ENCODE peak calls at places on chromosomes 7 and 10, in five cellular contexts. G, T, V, H and O are unnamed samples.

GRCh38 chr10:49678827-49679479 is 498 bp upstream of the C10orf53 start:
- DNase-seq in T (no peak), H (no peak), V (no peak), G (no peak), O (no peak)

GRCh38 chr7:52689912-52690311 is 345.5 kb upstream of the POM121L12 start:
- DNase-seq in H (no peak), T (no peak), G (no peak), V (peak), O (no peak)

GRCh38 chr10:44920252-44920651 is 9.1 kb downstream of the TMEM72 start:
- DNase-seq in T (no peak), V (no peak), G (no peak), H (no peak), O (no peak)

GRCh38 chr10:43667317-43667731 is 18.6 kb upstream of the ZNF32 start:
- DNase-seq in V (no peak), H (no peak), T (no peak), G (peak), O (no peak)

GRCh38 chr7:104137511-104137910 is 70.3 kb downstream of the ORC5 start:
- DNase-seq in T (no peak), V (no peak), G (no peak), H (no peak), O (no peak)

GRCh38 chr7:139317954-139318505 is 23.1 kb upstream of the FMC1 start:
- DNase-seq in T (no peak), G (no peak), H (no peak), V (no peak), O (no peak)

GRCh38 chr10:122515588-122516231 is 44.8 kb upstream of the DMBT1 start:
- DNase-seq in G (peak), T (no peak), V (no peak), H (peak), O (no peak)

GRCh38 chr10:5583525-5584175 is 58.9 kb downstream of the CALML3 start:
- DNase-seq in H (no peak), G (peak), T (peak), V (no peak), O (peak)

GRCh38 chr10:91974960-91975359 is 51.4 kb downstream of the BTAF1 start:
- DNase-seq in H (peak), V (no peak), G (no peak), T (no peak), O (no peak)

GRCh38 chr10:113991091-113991860 is 52.4 kb upstream of the ADRB1 start:
- DNase-seq in H (no peak), G (no peak), T (no peak), V (peak), O (no peak)

GRCh38 chr10:14605231-14605925 is 169.3 kb downstream of the FAM107B start:
- DNase-seq in V (no peak), G (no peak), T (no peak), H (peak), O (peak)

GRCh38 chr7:32290015-32290414 is 200.2 kb downstream of the LSM5 start:
- DNase-seq in G (peak), H (no peak), V (peak), T (peak), O (no peak)

GRCh38 chr10:30818854-30819253 is 189.3 kb upstream of the LYZL2 start:
- DNase-seq in T (no peak), V (no peak), H (no peak), G (peak), O (peak)

GRCh38 chr7:75716992-75717626 is 21.6 kb downstream of the HIP1 start:
- DNase-seq in G (no peak), T (no peak), V (no peak), H (peak), O (no peak)

GRCh38 chr7:32515890-32516550 is 20.7 kb downstream of the AVL9 start:
- DNase-seq in V (no peak), G (no peak), T (no peak), H (no peak), O (no peak)

GRCh38 chr10:132533571-132534260 is 3.9 kb upstream of the INPP5A start:
- DNase-seq in G (peak), V (no peak), T (no peak), H (no peak), O (peak)